ENCODE peak calls at places on chromosomes 3 and 15, in seven cellular contexts. One of them, this sample, is unnamed.

GRCh38 chr3:127233371-127233770 is 40.4 kb downstream of the PRR23E start:
- DNase-seq in uterus: no peak
- DNase-seq in naive thymus-derived CD4-positive, alpha-beta T cell: no peak
- DNase-seq in HFFc6: no peak
- DNase-seq in IMR-90: no peak
- DNase-seq in iPS-NIHi11: peak; percentile 77
- DNase-seq in osteocyte: peak; percentile 63
- DNase-seq in this sample: peak; percentile 48

GRCh38 chr3:30550246-30550645 is 56.2 kb upstream of the TGFBR2 start:
- DNase-seq in uterus: no peak
- DNase-seq in naive thymus-derived CD4-positive, alpha-beta T cell: no peak
- DNase-seq in iPS-NIHi11: no peak
- DNase-seq in IMR-90: no peak
- DNase-seq in HFFc6: no peak
- DNase-seq in osteocyte: no peak
- DNase-seq in this sample: no peak

GRCh38 chr3:83496459-83496858 is 1462.3 kb upstream of the CADM2 start:
- DNase-seq in IMR-90: no peak
- DNase-seq in osteocyte: no peak
- DNase-seq in naive thymus-derived CD4-positive, alpha-beta T cell: no peak
- DNase-seq in HFFc6: no peak
- DNase-seq in iPS-NIHi11: no peak
- DNase-seq in uterus: no peak
- DNase-seq in this sample: no peak

GRCh38 chr3:55826731-55827496 is 339.8 kb upstream of the WNT5A start:
- DNase-seq in osteocyte: no peak
- DNase-seq in naive thymus-derived CD4-positive, alpha-beta T cell: no peak
- DNase-seq in uterus: no peak
- DNase-seq in IMR-90: peak; percentile 33
- DNase-seq in HFFc6: no peak
- DNase-seq in iPS-NIHi11: no peak
- DNase-seq in this sample: no peak

GRCh38 chr3:159844383-159844730 is 144.3 kb upstream of the IL12A start:
- DNase-seq in iPS-NIHi11: no peak
- DNase-seq in osteocyte: no peak
- DNase-seq in uterus: no peak
- DNase-seq in naive thymus-derived CD4-positive, alpha-beta T cell: no peak
- DNase-seq in HFFc6: no peak
- DNase-seq in IMR-90: peak; percentile 84
- DNase-seq in this sample: no peak

GRCh38 chr3:16350041-16350952 is 85.3 kb downstream of the OXNAD1 start:
- DNase-seq in HFFc6: peak; percentile 64
- DNase-seq in iPS-NIHi11: no peak
- DNase-seq in uterus: no peak
- DNase-seq in naive thymus-derived CD4-positive, alpha-beta T cell: no peak
- DNase-seq in IMR-90: peak; percentile 88
- DNase-seq in osteocyte: no peak
- DNase-seq in this sample: no peak

GRCh38 chr3:35857004-35857403 is 217.7 kb downstream of the ARPP21 start:
- DNase-seq in IMR-90: no peak
- DNase-seq in HFFc6: no peak
- DNase-seq in uterus: no peak
- DNase-seq in osteocyte: no peak
- DNase-seq in naive thymus-derived CD4-positive, alpha-beta T cell: no peak
- DNase-seq in iPS-NIHi11: no peak
- DNase-seq in this sample: no peak

GRCh38 chr15:35673093-35673573 is 127.2 kb upstream of the DPH6 start:
- DNase-seq in osteocyte: no peak
- DNase-seq in IMR-90: no peak
- DNase-seq in naive thymus-derived CD4-positive, alpha-beta T cell: no peak
- DNase-seq in uterus: no peak
- DNase-seq in iPS-NIHi11: no peak
- DNase-seq in HFFc6: no peak
- DNase-seq in this sample: no peak

GRCh38 chr3:123069021-123069381 is 2.2 kb downstream of the PDIA5 start:
- DNase-seq in naive thymus-derived CD4-positive, alpha-beta T cell: no peak
- DNase-seq in osteocyte: no peak
- DNase-seq in IMR-90: no peak
- DNase-seq in HFFc6: no peak
- DNase-seq in uterus: no peak
- DNase-seq in iPS-NIHi11: no peak
- DNase-seq in this sample: no peak

GRCh38 chr15:59349715-59350420 is 22.8 kb downstream of the MYO1E start:
- DNase-seq in HFFc6: peak; percentile 94
- DNase-seq in uterus: peak; percentile 42
- DNase-seq in IMR-90: peak; percentile 94
- DNase-seq in osteocyte: no peak
- DNase-seq in naive thymus-derived CD4-positive, alpha-beta T cell: no peak
- DNase-seq in iPS-NIHi11: peak; percentile 40
- DNase-seq in this sample: no peak

GRCh38 chr15:62503451-62503850 is 338.4 kb upstream of the C2CD4B start:
- DNase-seq in HFFc6: no peak
- DNase-seq in naive thymus-derived CD4-positive, alpha-beta T cell: no peak
- DNase-seq in iPS-NIHi11: no peak
- DNase-seq in IMR-90: no peak
- DNase-seq in uterus: no peak
- DNase-seq in osteocyte: no peak
- DNase-seq in this sample: no peak

GRCh38 chr3:193554790-193555189 is at the start of gene ATP13A4:
- DNase-seq in uterus: no peak
- DNase-seq in HFFc6: no peak
- DNase-seq in iPS-NIHi11: peak; percentile 27
- DNase-seq in osteocyte: no peak
- DNase-seq in naive thymus-derived CD4-positive, alpha-beta T cell: no peak
- DNase-seq in IMR-90: no peak
- DNase-seq in this sample: peak; percentile 65

GRCh38 chr3:12436514-12437222 is 47.6 kb upstream of the TSEN2 start:
- DNase-seq in naive thymus-derived CD4-positive, alpha-beta T cell: no peak
- DNase-seq in osteocyte: no peak
- DNase-seq in IMR-90: peak; percentile 52
- DNase-seq in HFFc6: peak; percentile 43
- DNase-seq in iPS-NIHi11: no peak
- DNase-seq in uterus: peak; percentile 55
- DNase-seq in this sample: no peak

GRCh38 chr15:52105856-52106255 is 6.7 kb downstream of the BCL2L10 start:
- DNase-seq in osteocyte: no peak
- DNase-seq in IMR-90: no peak
- DNase-seq in iPS-NIHi11: no peak
- DNase-seq in uterus: no peak
- DNase-seq in naive thymus-derived CD4-positive, alpha-beta T cell: no peak
- DNase-seq in HFFc6: no peak
- DNase-seq in this sample: no peak

GRCh38 chr3:56682458-56683121 is 475 bp downstream of the TASOR start:
- DNase-seq in naive thymus-derived CD4-positive, alpha-beta T cell: peak; percentile 79
- DNase-seq in iPS-NIHi11: peak; percentile 64
- DNase-seq in IMR-90: peak; percentile 70
- DNase-seq in osteocyte: peak; percentile 91
- DNase-seq in HFFc6: peak; percentile 54
- DNase-seq in uterus: peak; percentile 67
- DNase-seq in this sample: peak; percentile 64

GRCh38 chr15:74892313-74892712 is 2.5 kb downstream of the MPI start:
- DNase-seq in iPS-NIHi11: no peak
- DNase-seq in HFFc6: no peak
- DNase-seq in IMR-90: no peak
- DNase-seq in naive thymus-derived CD4-positive, alpha-beta T cell: no peak
- DNase-seq in osteocyte: no peak
- DNase-seq in uterus: no peak
- DNase-seq in this sample: no peak

GRCh38 chr3:58487140-58487886 is 4.6 kb upstream of the KCTD6 start:
- DNase-seq in osteocyte: no peak
- DNase-seq in HFFc6: peak; percentile 61
- DNase-seq in IMR-90: peak; percentile 62
- DNase-seq in naive thymus-derived CD4-positive, alpha-beta T cell: no peak
- DNase-seq in uterus: peak; percentile 34
- DNase-seq in iPS-NIHi11: no peak
- DNase-seq in this sample: no peak

GRCh38 chr15:55552926-55553325 is 35.2 kb downstream of the PYGO1 start:
- DNase-seq in osteocyte: no peak
- DNase-seq in naive thymus-derived CD4-positive, alpha-beta T cell: no peak
- DNase-seq in iPS-NIHi11: peak; percentile 22
- DNase-seq in uterus: no peak
- DNase-seq in HFFc6: no peak
- DNase-seq in IMR-90: peak; percentile 83
- DNase-seq in this sample: peak; percentile 38

GRCh38 chr3:153768559-153769469 is 352.4 kb upstream of the ARHGEF26 start:
- DNase-seq in iPS-NIHi11: peak; percentile 75
- DNase-seq in osteocyte: no peak
- DNase-seq in IMR-90: peak; percentile 61
- DNase-seq in naive thymus-derived CD4-positive, alpha-beta T cell: peak; percentile 62
- DNase-seq in HFFc6: peak; percentile 41
- DNase-seq in uterus: no peak
- DNase-seq in this sample: peak; percentile 66

GRCh38 chr3:111926266-111926676 is 52.6 kb upstream of the ABHD10 start:
- DNase-seq in naive thymus-derived CD4-positive, alpha-beta T cell: no peak
- DNase-seq in uterus: no peak
- DNase-seq in osteocyte: no peak
- DNase-seq in iPS-NIHi11: no peak
- DNase-seq in IMR-90: no peak
- DNase-seq in HFFc6: no peak
- DNase-seq in this sample: no peak

GRCh38 chr15:68440136-68440535 is 8.2 kb upstream of the ITGA11 start:
- DNase-seq in uterus: no peak
- DNase-seq in IMR-90: no peak
- DNase-seq in HFFc6: no peak
- DNase-seq in naive thymus-derived CD4-positive, alpha-beta T cell: no peak
- DNase-seq in osteocyte: peak; percentile 63
- DNase-seq in iPS-NIHi11: no peak
- DNase-seq in this sample: peak; percentile 8

This sample was measured in H9.